ENCODE peak calls at places on chromosomes 1 and 21, in nine cellular contexts. One of them, this sample, is unnamed.
A peak's percentile ranks its signal among the peaks of the same experiment; 100 is the strongest.

GRCh38 chr1:59179673-59180072 is 117.2 kb upstream of the FGGY start:
- DNase-seq in skeletal muscle cell: no peak
- DNase-seq in head of caudate nucleus: no peak
- DNase-seq in effector memory CD4-positive, alpha-beta T cell: no peak
- DNase-seq in endodermal cell: no peak
- DNase-seq in spleen: no peak
- DNase-seq in activated CD8-positive, alpha-beta memory T cell treated with anti-CD3 and anti-CD28 coated beads for 48 hours: no peak
- DNase-seq in stimulated activated CD8-positive, alpha-beta memory T cell treated with anti-CD3 and anti-CD28 coated beads, Interleukin-12 subunit alpha, Interleukin-12 subunit beta, amount 100 ng/mL, for 1 hour: no peak
- DNase-seq in cardiac fibroblast: no peak
- DNase-seq in this sample: no peak

GRCh38 chr21:37398697-37399096 is 32.1 kb downstream of the DYRK1A start:
- DNase-seq in head of caudate nucleus: no peak
- DNase-seq in activated CD8-positive, alpha-beta memory T cell treated with anti-CD3 and anti-CD28 coated beads for 48 hours: no peak
- DNase-seq in endodermal cell: no peak
- DNase-seq in stimulated activated CD8-positive, alpha-beta memory T cell treated with anti-CD3 and anti-CD28 coated beads, Interleukin-12 subunit alpha, Interleukin-12 subunit beta, amount 100 ng/mL, for 1 hour: no peak
- DNase-seq in effector memory CD4-positive, alpha-beta T cell: no peak
- DNase-seq in cardiac fibroblast: no peak
- DNase-seq in skeletal muscle cell: no peak
- DNase-seq in spleen: no peak
- DNase-seq in this sample: no peak

GRCh38 chr1:162206749-162207635 is 137.5 kb downstream of the NOS1AP start:
- DNase-seq in stimulated activated CD8-positive, alpha-beta memory T cell treated with anti-CD3 and anti-CD28 coated beads, Interleukin-12 subunit alpha, Interleukin-12 subunit beta, amount 100 ng/mL, for 1 hour: no peak
- DNase-seq in head of caudate nucleus: no peak
- DNase-seq in endodermal cell: peak; percentile 56
- DNase-seq in skeletal muscle cell: no peak
- DNase-seq in spleen: no peak
- DNase-seq in activated CD8-positive, alpha-beta memory T cell treated with anti-CD3 and anti-CD28 coated beads for 48 hours: no peak
- DNase-seq in cardiac fibroblast: peak; percentile 31
- DNase-seq in effector memory CD4-positive, alpha-beta T cell: no peak
- DNase-seq in this sample: no peak

GRCh38 chr1:172338295-172338735 is 82.2 kb upstream of the C1orf105 start:
- DNase-seq in endodermal cell: no peak
- DNase-seq in spleen: no peak
- DNase-seq in activated CD8-positive, alpha-beta memory T cell treated with anti-CD3 and anti-CD28 coated beads for 48 hours: no peak
- DNase-seq in skeletal muscle cell: no peak
- DNase-seq in cardiac fibroblast: no peak
- DNase-seq in stimulated activated CD8-positive, alpha-beta memory T cell treated with anti-CD3 and anti-CD28 coated beads, Interleukin-12 subunit alpha, Interleukin-12 subunit beta, amount 100 ng/mL, for 1 hour: no peak
- DNase-seq in effector memory CD4-positive, alpha-beta T cell: no peak
- DNase-seq in head of caudate nucleus: no peak
- DNase-seq in this sample: no peak

GRCh38 chr1:37244815-37245214 is 210.5 kb upstream of the GRIK3 start:
- DNase-seq in spleen: no peak
- DNase-seq in stimulated activated CD8-positive, alpha-beta memory T cell treated with anti-CD3 and anti-CD28 coated beads, Interleukin-12 subunit alpha, Interleukin-12 subunit beta, amount 100 ng/mL, for 1 hour: no peak
- DNase-seq in head of caudate nucleus: no peak
- DNase-seq in endodermal cell: no peak
- DNase-seq in cardiac fibroblast: no peak
- DNase-seq in skeletal muscle cell: no peak
- DNase-seq in activated CD8-positive, alpha-beta memory T cell treated with anti-CD3 and anti-CD28 coated beads for 48 hours: no peak
- DNase-seq in effector memory CD4-positive, alpha-beta T cell: no peak
- DNase-seq in this sample: no peak

GRCh38 chr1:203130358-203130992 is 2.9 kb downstream of the ADORA1 start:
- DNase-seq in skeletal muscle cell: no peak
- DNase-seq in effector memory CD4-positive, alpha-beta T cell: no peak
- DNase-seq in endodermal cell: peak; percentile 28
- DNase-seq in cardiac fibroblast: no peak
- DNase-seq in activated CD8-positive, alpha-beta memory T cell treated with anti-CD3 and anti-CD28 coated beads for 48 hours: no peak
- DNase-seq in head of caudate nucleus: no peak
- DNase-seq in spleen: no peak
- DNase-seq in stimulated activated CD8-positive, alpha-beta memory T cell treated with anti-CD3 and anti-CD28 coated beads, Interleukin-12 subunit alpha, Interleukin-12 subunit beta, amount 100 ng/mL, for 1 hour: no peak
- DNase-seq in this sample: no peak

GRCh38 chr1:6033986-6034749 is 11.5 kb upstream of the KCNAB2 start:
- DNase-seq in endodermal cell: peak; percentile 94
- DNase-seq in spleen: peak; percentile 86
- DNase-seq in stimulated activated CD8-positive, alpha-beta memory T cell treated with anti-CD3 and anti-CD28 coated beads, Interleukin-12 subunit alpha, Interleukin-12 subunit beta, amount 100 ng/mL, for 1 hour: no peak
- DNase-seq in activated CD8-positive, alpha-beta memory T cell treated with anti-CD3 and anti-CD28 coated beads for 48 hours: no peak
- DNase-seq in effector memory CD4-positive, alpha-beta T cell: peak; percentile 13
- DNase-seq in skeletal muscle cell: no peak
- DNase-seq in head of caudate nucleus: peak; percentile 64
- DNase-seq in cardiac fibroblast: peak; percentile 21
- DNase-seq in this sample: no peak

GRCh38 chr1:62312698-62313097 is 6.5 kb downstream of the KANK4 start:
- DNase-seq in endodermal cell: no peak
- DNase-seq in head of caudate nucleus: no peak
- DNase-seq in effector memory CD4-positive, alpha-beta T cell: no peak
- DNase-seq in stimulated activated CD8-positive, alpha-beta memory T cell treated with anti-CD3 and anti-CD28 coated beads, Interleukin-12 subunit alpha, Interleukin-12 subunit beta, amount 100 ng/mL, for 1 hour: no peak
- DNase-seq in skeletal muscle cell: no peak
- DNase-seq in cardiac fibroblast: no peak
- DNase-seq in spleen: no peak
- DNase-seq in activated CD8-positive, alpha-beta memory T cell treated with anti-CD3 and anti-CD28 coated beads for 48 hours: no peak
- DNase-seq in this sample: no peak

GRCh38 chr1:159994896-159995295 is 36.9 kb downstream of the PIGM start:
- DNase-seq in head of caudate nucleus: no peak
- DNase-seq in effector memory CD4-positive, alpha-beta T cell: no peak
- DNase-seq in cardiac fibroblast: peak; percentile 6
- DNase-seq in spleen: no peak
- DNase-seq in skeletal muscle cell: no peak
- DNase-seq in endodermal cell: no peak
- DNase-seq in stimulated activated CD8-positive, alpha-beta memory T cell treated with anti-CD3 and anti-CD28 coated beads, Interleukin-12 subunit alpha, Interleukin-12 subunit beta, amount 100 ng/mL, for 1 hour: no peak
- DNase-seq in activated CD8-positive, alpha-beta memory T cell treated with anti-CD3 and anti-CD28 coated beads for 48 hours: no peak
- DNase-seq in this sample: no peak

GRCh38 chr1:70745199-70745598 is 302.4 kb downstream of the PTGER3 start:
- DNase-seq in head of caudate nucleus: no peak
- DNase-seq in cardiac fibroblast: no peak
- DNase-seq in activated CD8-positive, alpha-beta memory T cell treated with anti-CD3 and anti-CD28 coated beads for 48 hours: no peak
- DNase-seq in skeletal muscle cell: no peak
- DNase-seq in effector memory CD4-positive, alpha-beta T cell: no peak
- DNase-seq in endodermal cell: peak; percentile 66
- DNase-seq in stimulated activated CD8-positive, alpha-beta memory T cell treated with anti-CD3 and anti-CD28 coated beads, Interleukin-12 subunit alpha, Interleukin-12 subunit beta, amount 100 ng/mL, for 1 hour: no peak
- DNase-seq in spleen: no peak
- DNase-seq in this sample: no peak